ENCODE peak calls at places on chromosome 12, in eight cellular contexts. One of them, this sample, is unnamed.

GRCh38 chr12:130013771-130014484 is 110.1 kb upstream of the TMEM132D start:
- DNase-seq in adrenal gland: peak; percentile 57
- DNase-seq in heart left ventricle: no peak
- DNase-seq in HCT116: no peak
- DNase-seq in uterus: no peak
- DNase-seq in CD8-positive, alpha-beta memory T cell: no peak
- DNase-seq in PC-3: peak; percentile 57
- DNase-seq in psoas muscle: peak; percentile 31
- DNase-seq in this sample: peak; percentile 93

GRCh38 chr12:47190271-47190750 is 110.6 kb upstream of the AMIGO2 start:
- DNase-seq in adrenal gland: no peak
- DNase-seq in heart left ventricle: no peak
- DNase-seq in HCT116: no peak
- DNase-seq in uterus: no peak
- DNase-seq in CD8-positive, alpha-beta memory T cell: no peak
- DNase-seq in PC-3: peak; percentile 56
- DNase-seq in psoas muscle: no peak
- DNase-seq in this sample: no peak

GRCh38 chr12:52382854-52383253 is 2.6 kb downstream of the KRT84 start:
- DNase-seq in adrenal gland: no peak
- DNase-seq in heart left ventricle: no peak
- DNase-seq in HCT116: no peak
- DNase-seq in uterus: no peak
- DNase-seq in CD8-positive, alpha-beta memory T cell: no peak
- DNase-seq in PC-3: no peak
- DNase-seq in psoas muscle: no peak
- DNase-seq in this sample: no peak

GRCh38 chr12:122001379-122002209 is 20.1 kb upstream of the BCL7A start:
- DNase-seq in adrenal gland: no peak
- DNase-seq in heart left ventricle: no peak
- DNase-seq in HCT116: no peak
- DNase-seq in uterus: no peak
- DNase-seq in CD8-positive, alpha-beta memory T cell: no peak
- DNase-seq in PC-3: no peak
- DNase-seq in psoas muscle: no peak
- DNase-seq in this sample: peak; percentile 69

GRCh38 chr12:107983871-107984480 is 145.1 kb upstream of the WSCD2 start:
- DNase-seq in adrenal gland: no peak
- DNase-seq in heart left ventricle: no peak
- DNase-seq in HCT116: no peak
- DNase-seq in uterus: no peak
- DNase-seq in CD8-positive, alpha-beta memory T cell: no peak
- DNase-seq in PC-3: peak; percentile 45
- DNase-seq in psoas muscle: no peak
- DNase-seq in this sample: no peak

GRCh38 chr12:49539406-49540228 is 787 bp downstream of the KCNH3 start:
- DNase-seq in adrenal gland: no peak
- DNase-seq in heart left ventricle: no peak
- DNase-seq in HCT116: no peak
- DNase-seq in uterus: peak; percentile 11
- DNase-seq in CD8-positive, alpha-beta memory T cell: peak; percentile 20
- DNase-seq in PC-3: no peak
- DNase-seq in psoas muscle: no peak
- DNase-seq in this sample: peak; percentile 70

GRCh38 chr12:52835271-52836041 is 1.3 kb upstream of the KRT79 start:
- DNase-seq in adrenal gland: no peak
- DNase-seq in heart left ventricle: no peak
- DNase-seq in HCT116: no peak
- DNase-seq in uterus: no peak
- DNase-seq in CD8-positive, alpha-beta memory T cell: no peak
- DNase-seq in PC-3: no peak
- DNase-seq in psoas muscle: no peak
- DNase-seq in this sample: no peak

GRCh38 chr12:28066879-28067278 is 94.3 kb upstream of the PTHLH start:
- DNase-seq in adrenal gland: no peak
- DNase-seq in heart left ventricle: no peak
- DNase-seq in HCT116: no peak
- DNase-seq in uterus: no peak
- DNase-seq in CD8-positive, alpha-beta memory T cell: no peak
- DNase-seq in PC-3: no peak
- DNase-seq in psoas muscle: no peak
- DNase-seq in this sample: no peak

GRCh38 chr12:95918194-95918993 is 24.0 kb downstream of the CCDC38 start:
- DNase-seq in adrenal gland: peak; percentile 78
- DNase-seq in heart left ventricle: no peak
- DNase-seq in HCT116: peak; percentile 37
- DNase-seq in uterus: peak; percentile 18
- DNase-seq in CD8-positive, alpha-beta memory T cell: peak; percentile 53
- DNase-seq in PC-3: peak; percentile 70
- DNase-seq in psoas muscle: no peak
- DNase-seq in this sample: peak; percentile 65

GRCh38 chr12:68746572-68747180 is 700 bp downstream of the SLC35E3 start:
- DNase-seq in adrenal gland: peak; percentile 82
- DNase-seq in heart left ventricle: peak; percentile 69
- DNase-seq in HCT116: no peak
- DNase-seq in uterus: peak; percentile 46
- DNase-seq in CD8-positive, alpha-beta memory T cell: peak; percentile 21
- DNase-seq in PC-3: peak; percentile 68
- DNase-seq in psoas muscle: peak; percentile 65
- DNase-seq in this sample: peak; percentile 52

GRCh38 chr12:68445836-68446235 is 113.7 kb upstream of the MDM1 start:
- DNase-seq in adrenal gland: no peak
- DNase-seq in heart left ventricle: no peak
- DNase-seq in HCT116: no peak
- DNase-seq in uterus: no peak
- DNase-seq in CD8-positive, alpha-beta memory T cell: no peak
- DNase-seq in PC-3: no peak
- DNase-seq in psoas muscle: no peak
- DNase-seq in this sample: no peak

GRCh38 chr12:89525002-89525823 is 617 bp upstream of the GALNT4 start:
- DNase-seq in adrenal gland: peak; percentile 58
- DNase-seq in heart left ventricle: peak; percentile 77
- DNase-seq in HCT116: no peak
- DNase-seq in uterus: peak; percentile 18
- DNase-seq in CD8-positive, alpha-beta memory T cell: peak; percentile 53
- DNase-seq in PC-3: peak; percentile 42
- DNase-seq in psoas muscle: peak; percentile 48
- DNase-seq in this sample: peak; percentile 75

GRCh38 chr12:113267621-113268020 is 46.4 kb downstream of the TPCN1 start:
- DNase-seq in adrenal gland: no peak
- DNase-seq in heart left ventricle: peak; percentile 44
- DNase-seq in HCT116: no peak
- DNase-seq in uterus: no peak
- DNase-seq in CD8-positive, alpha-beta memory T cell: no peak
- DNase-seq in PC-3: peak; percentile 18
- DNase-seq in psoas muscle: no peak
- DNase-seq in this sample: no peak

GRCh38 chr12:132445884-132446471 is 44.0 kb upstream of the FBRSL1 start:
- DNase-seq in adrenal gland: peak; percentile 60
- DNase-seq in heart left ventricle: peak; percentile 72
- DNase-seq in HCT116: peak; percentile 93
- DNase-seq in uterus: peak; percentile 40
- DNase-seq in CD8-positive, alpha-beta memory T cell: peak; percentile 71
- DNase-seq in PC-3: peak; percentile 80
- DNase-seq in psoas muscle: no peak
- DNase-seq in this sample: peak; percentile 88

GRCh38 chr12:124592050-124592449 is 24.6 kb upstream of the NCOR2 start:
- DNase-seq in adrenal gland: no peak
- DNase-seq in heart left ventricle: no peak
- DNase-seq in HCT116: no peak
- DNase-seq in uterus: no peak
- DNase-seq in CD8-positive, alpha-beta memory T cell: no peak
- DNase-seq in PC-3: peak; percentile 82
- DNase-seq in psoas muscle: no peak
- DNase-seq in this sample: no peak

GRCh38 chr12:46187023-46187422 is 81.8 kb downstream of the SLC38A1 start:
- DNase-seq in adrenal gland: peak; percentile 88
- DNase-seq in heart left ventricle: no peak
- DNase-seq in HCT116: no peak
- DNase-seq in uterus: peak; percentile 34
- DNase-seq in CD8-positive, alpha-beta memory T cell: no peak
- DNase-seq in PC-3: peak; percentile 71
- DNase-seq in psoas muscle: no peak
- DNase-seq in this sample: no peak

GRCh38 chr12:47609806-47610205 is 96.0 kb downstream of the RPAP3 start:
- DNase-seq in adrenal gland: no peak
- DNase-seq in heart left ventricle: no peak
- DNase-seq in HCT116: no peak
- DNase-seq in uterus: no peak
- DNase-seq in CD8-positive, alpha-beta memory T cell: no peak
- DNase-seq in PC-3: no peak
- DNase-seq in psoas muscle: no peak
- DNase-seq in this sample: no peak

DNA sequence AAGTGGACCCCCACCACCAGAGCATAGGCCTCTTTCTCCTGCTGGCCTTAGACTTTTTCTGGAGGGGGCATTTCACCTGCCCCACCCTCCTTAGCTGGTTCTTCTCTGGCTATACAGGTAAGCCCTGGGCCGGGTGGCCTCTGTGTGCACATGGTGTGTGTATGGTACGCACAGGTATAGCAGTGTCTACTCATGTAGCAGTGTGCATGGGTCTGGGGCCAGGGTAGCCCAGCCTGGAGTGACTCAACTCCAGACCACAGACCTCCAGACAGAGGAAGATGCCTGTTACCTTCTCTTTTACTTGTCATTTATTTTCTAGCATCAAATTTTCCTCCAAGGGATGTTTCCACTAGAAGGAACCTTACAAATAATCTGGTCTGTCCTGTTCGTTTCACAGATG is 6.9 kb downstream of the KCNA5 start:
- DNase-seq in adrenal gland: no peak
- DNase-seq in heart left ventricle: no peak
- DNase-seq in HCT116: no peak
- DNase-seq in uterus: no peak
- DNase-seq in CD8-positive, alpha-beta memory T cell: no peak
- DNase-seq in PC-3: no peak
- DNase-seq in psoas muscle: no peak
- DNase-seq in this sample: no peak
- H3K4me3 ChIP-seq in adrenal gland: no peak overlapping the region
- H3K4me3 ChIP-seq in heart left ventricle: no peak overlapping the region
- H3K4me3 ChIP-seq in HCT116: no peak overlapping the region
- H3K4me3 ChIP-seq in uterus: no peak overlapping the region
- H3K4me3 ChIP-seq in CD8-positive, alpha-beta memory T cell: no peak overlapping the region
- H3K4me3 ChIP-seq in PC-3: no peak overlapping the region
- H3K4me3 ChIP-seq in psoas muscle: no peak overlapping the region
- H3K4me3 ChIP-seq in this sample: no peak overlapping the region

DNA sequence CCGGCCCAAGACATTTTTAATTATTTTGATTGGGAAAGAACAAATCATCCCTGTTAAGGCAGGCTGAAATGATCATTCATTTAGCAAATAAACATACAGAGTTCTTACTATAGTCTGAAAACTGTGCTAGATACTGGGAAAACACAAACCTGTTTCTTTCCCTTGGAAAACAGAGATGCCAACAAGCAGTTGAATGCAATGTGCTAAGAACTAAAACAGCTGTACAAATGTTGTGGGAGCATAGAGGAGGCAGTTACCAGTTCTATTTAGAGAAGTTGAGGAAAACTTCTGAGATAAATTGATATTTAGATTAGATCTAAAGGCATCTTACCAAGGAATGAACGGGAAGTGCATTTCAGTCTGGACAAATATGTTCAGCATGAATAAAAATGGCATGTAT is 3.2 kb upstream of the NECAP1 start:
- DNase-seq in adrenal gland: no peak
- DNase-seq in heart left ventricle: no peak
- DNase-seq in HCT116: no peak
- DNase-seq in uterus: no peak
- DNase-seq in CD8-positive, alpha-beta memory T cell: no peak
- DNase-seq in PC-3: no peak
- DNase-seq in psoas muscle: no peak
- DNase-seq in this sample: no peak
- H3K27me3 ChIP-seq in adrenal gland: no peaks in the 10 kb centered on the region
- H3K27me3 ChIP-seq in heart left ventricle: no peaks in the 10 kb centered on the region
- H3K27me3 ChIP-seq in HCT116: no peaks in the 10 kb centered on the region
- H3K27me3 ChIP-seq in uterus: no peaks in the 10 kb centered on the region
- H3K27me3 ChIP-seq in CD8-positive, alpha-beta memory T cell: no peaks in the 10 kb centered on the region
- H3K27me3 ChIP-seq in PC-3: no peaks in the 10 kb centered on the region
- H3K27me3 ChIP-seq in psoas muscle: no peaks in the 10 kb centered on the region
- H3K27me3 ChIP-seq in this sample: no peaks in the 10 kb centered on the region

GRCh38 chr12:64716373-64716772 is 42.8 kb downstream of the GNS start:
- DNase-seq in adrenal gland: no peak
- DNase-seq in heart left ventricle: no peak
- DNase-seq in HCT116: no peak
- DNase-seq in uterus: no peak
- DNase-seq in CD8-positive, alpha-beta memory T cell: no peak
- DNase-seq in PC-3: no peak
- DNase-seq in psoas muscle: no peak
- DNase-seq in this sample: no peak

GRCh38 chr12:64714551-64714968 is 44.6 kb downstream of the GNS start:
- DNase-seq in adrenal gland: no peak
- DNase-seq in heart left ventricle: no peak
- DNase-seq in HCT116: no peak
- DNase-seq in uterus: no peak
- DNase-seq in CD8-positive, alpha-beta memory T cell: no peak
- DNase-seq in PC-3: no peak
- DNase-seq in psoas muscle: no peak
- DNase-seq in this sample: no peak

GRCh38 chr12:64720884-64721283 is 38.3 kb downstream of the GNS start:
- DNase-seq in adrenal gland: no peak
- DNase-seq in heart left ventricle: no peak
- DNase-seq in HCT116: no peak
- DNase-seq in uterus: no peak
- DNase-seq in CD8-positive, alpha-beta memory T cell: no peak
- DNase-seq in PC-3: no peak
- DNase-seq in psoas muscle: no peak
- DNase-seq in this sample: no peak

GRCh38 chr12:64716839-64717455 is 42.3 kb downstream of the GNS start:
- DNase-seq in adrenal gland: no peak
- DNase-seq in heart left ventricle: no peak
- DNase-seq in HCT116: no peak
- DNase-seq in uterus: no peak
- DNase-seq in CD8-positive, alpha-beta memory T cell: no peak
- DNase-seq in PC-3: no peak
- DNase-seq in psoas muscle: no peak
- DNase-seq in this sample: no peak

DNA sequence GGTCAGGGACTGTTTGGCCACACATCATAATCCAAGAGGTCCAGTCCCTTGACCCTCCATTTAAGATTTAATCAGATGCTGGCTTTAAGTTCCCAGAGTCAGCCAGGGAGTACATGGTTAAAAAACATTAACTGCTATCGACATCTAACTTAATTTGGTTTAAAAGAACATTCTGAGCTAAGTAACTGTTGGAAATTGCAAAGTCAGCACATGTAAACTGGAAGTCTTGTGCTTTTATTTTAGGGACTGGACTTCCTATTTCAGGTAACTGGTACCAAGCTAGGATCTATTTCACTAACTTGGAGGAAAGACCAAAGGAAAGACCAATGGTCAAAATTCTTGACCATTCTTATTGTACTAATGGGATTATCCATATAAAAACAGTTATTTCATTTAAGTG is 40.6 kb downstream of the GNS start:
- DNase-seq in adrenal gland: no peak
- DNase-seq in heart left ventricle: no peak
- DNase-seq in HCT116: no peak
- DNase-seq in uterus: no peak
- DNase-seq in CD8-positive, alpha-beta memory T cell: no peak
- DNase-seq in PC-3: no peak
- DNase-seq in psoas muscle: no peak
- DNase-seq in this sample: no peak
- H3K36me3 ChIP-seq in adrenal gland: peaks cover 80% of the 10 kb centered on the region
- H3K36me3 ChIP-seq in heart left ventricle: peaks cover 99% of the 10 kb centered on the region
- H3K36me3 ChIP-seq in HCT116: peaks cover 6% of the 10 kb centered on the region
- H3K36me3 ChIP-seq in uterus: no peaks in the 10 kb centered on the region
- H3K36me3 ChIP-seq in CD8-positive, alpha-beta memory T cell: peaks cover 23% of the 10 kb centered on the region
- H3K36me3 ChIP-seq in PC-3: peaks cover 35% of the 10 kb centered on the region
- H3K36me3 ChIP-seq in psoas muscle: peaks cover 95% of the 10 kb centered on the region
- H3K36me3 ChIP-seq in this sample: peaks cover 12% of the 10 kb centered on the region

GRCh38 chr12:55682087-55682796 is 25.5 kb downstream of the ITGA7 start:
- DNase-seq in adrenal gland: no peak
- DNase-seq in heart left ventricle: no peak
- DNase-seq in HCT116: no peak
- DNase-seq in uterus: no peak
- DNase-seq in CD8-positive, alpha-beta memory T cell: no peak
- DNase-seq in PC-3: no peak
- DNase-seq in psoas muscle: no peak
- DNase-seq in this sample: no peak
- H3K4me3 ChIP-seq in adrenal gland: no peak overlapping the region
- H3K4me3 ChIP-seq in heart left ventricle: peak overlapping the region; percentile 41
- H3K4me3 ChIP-seq in HCT116: peak overlapping the region; percentile 78
- H3K4me3 ChIP-seq in uterus: no peak overlapping the region
- H3K4me3 ChIP-seq in CD8-positive, alpha-beta memory T cell: no peak overlapping the region
- H3K4me3 ChIP-seq in PC-3: peak overlapping the region; percentile 74
- H3K4me3 ChIP-seq in psoas muscle: peak overlapping the region; percentile 58
- H3K4me3 ChIP-seq in this sample: peak overlapping the region; percentile 24

This sample was measured in H7.